ENCODE peak calls at places on chromosomes 1 and 21, in five cellular contexts. One of them, this sample, is unnamed.

GRCh38 chr1:220300442-220301121 is 28.3 kb upstream of the RAB3GAP2 start:
- DNase-seq in A549: peak; percentile 64
- DNase-seq in endothelial cell: peak; percentile 27
- DNase-seq in NCI-H748 treated with DMSO at 0.1 percent for 48 hours: no peak
- DNase-seq in body of pancreas: peak; percentile 23
- DNase-seq in this sample: no peak

GRCh38 chr1:212525479-212526110 is 83.0 kb upstream of the ATF3 start:
- DNase-seq in A549: no peak
- DNase-seq in endothelial cell: no peak
- DNase-seq in NCI-H748 treated with DMSO at 0.1 percent for 48 hours: no peak
- DNase-seq in body of pancreas: no peak
- DNase-seq in this sample: no peak

GRCh38 chr1:230011333-230012092 is 55.5 kb upstream of the GALNT2 start:
- DNase-seq in A549: no peak
- DNase-seq in endothelial cell: no peak
- DNase-seq in NCI-H748 treated with DMSO at 0.1 percent for 48 hours: no peak
- DNase-seq in body of pancreas: no peak
- DNase-seq in this sample: no peak

GRCh38 chr1:93200714-93201113 is 20.2 kb downstream of the CCDC18 start:
- DNase-seq in A549: no peak
- DNase-seq in endothelial cell: no peak
- DNase-seq in NCI-H748 treated with DMSO at 0.1 percent for 48 hours: no peak
- DNase-seq in body of pancreas: no peak
- DNase-seq in this sample: no peak

GRCh38 chr1:187121661-187122060 is 292.9 kb downstream of the PLA2G4A start:
- DNase-seq in A549: no peak
- DNase-seq in endothelial cell: no peak
- DNase-seq in NCI-H748 treated with DMSO at 0.1 percent for 48 hours: no peak
- DNase-seq in body of pancreas: no peak
- DNase-seq in this sample: no peak

GRCh38 chr1:88237026-88237425 is 447.0 kb upstream of the PKN2 start:
- DNase-seq in A549: no peak
- DNase-seq in endothelial cell: no peak
- DNase-seq in NCI-H748 treated with DMSO at 0.1 percent for 48 hours: no peak
- DNase-seq in body of pancreas: no peak
- DNase-seq in this sample: no peak

GRCh38 chr1:181010789-181011188 is 11.9 kb downstream of the STX6 start:
- DNase-seq in A549: no peak
- DNase-seq in endothelial cell: no peak
- DNase-seq in NCI-H748 treated with DMSO at 0.1 percent for 48 hours: no peak
- DNase-seq in body of pancreas: no peak
- DNase-seq in this sample: no peak

GRCh38 chr21:39712976-39713375 is 32.0 kb upstream of the IGSF5 start:
- DNase-seq in A549: peak; percentile 9
- DNase-seq in endothelial cell: no peak
- DNase-seq in NCI-H748 treated with DMSO at 0.1 percent for 48 hours: peak; percentile 6
- DNase-seq in body of pancreas: peak; percentile 20
- DNase-seq in this sample: no peak

GRCh38 chr1:108817811-108818210 is 39.1 kb downstream of the AKNAD1 start:
- DNase-seq in A549: no peak
- DNase-seq in endothelial cell: no peak
- DNase-seq in NCI-H748 treated with DMSO at 0.1 percent for 48 hours: no peak
- DNase-seq in body of pancreas: no peak
- DNase-seq in this sample: no peak

GRCh38 chr1:153478692-153479618 is 18.5 kb upstream of the S100A7 start:
- DNase-seq in A549: no peak
- DNase-seq in endothelial cell: no peak
- DNase-seq in NCI-H748 treated with DMSO at 0.1 percent for 48 hours: no peak
- DNase-seq in body of pancreas: no peak
- DNase-seq in this sample: no peak

GRCh38 chr1:243268284-243268653 is 12.4 kb downstream of the SDCCAG8 start:
- DNase-seq in A549: peak; percentile 58
- DNase-seq in endothelial cell: no peak
- DNase-seq in NCI-H748 treated with DMSO at 0.1 percent for 48 hours: no peak
- DNase-seq in body of pancreas: no peak
- DNase-seq in this sample: no peak

GRCh38 chr1:163834778-163835177 is 513.0 kb downstream of the NUF2 start:
- DNase-seq in A549: no peak
- DNase-seq in endothelial cell: no peak
- DNase-seq in NCI-H748 treated with DMSO at 0.1 percent for 48 hours: no peak
- DNase-seq in body of pancreas: no peak
- DNase-seq in this sample: no peak

GRCh38 chr1:87404306-87404705 is 75.6 kb downstream of the LMO4 start:
- DNase-seq in A549: no peak
- DNase-seq in endothelial cell: no peak
- DNase-seq in NCI-H748 treated with DMSO at 0.1 percent for 48 hours: no peak
- DNase-seq in body of pancreas: no peak
- DNase-seq in this sample: no peak

GRCh38 chr1:47351305-47351704 is 17.7 kb downstream of the CMPK1 start:
- DNase-seq in A549: peak; percentile 17
- DNase-seq in endothelial cell: no peak
- DNase-seq in NCI-H748 treated with DMSO at 0.1 percent for 48 hours: no peak
- DNase-seq in body of pancreas: no peak
- DNase-seq in this sample: no peak

GRCh38 chr21:43034098-43034497 is 41.5 kb downstream of the CBS start:
- DNase-seq in A549: no peak
- DNase-seq in endothelial cell: no peak
- DNase-seq in NCI-H748 treated with DMSO at 0.1 percent for 48 hours: no peak
- DNase-seq in body of pancreas: no peak
- DNase-seq in this sample: no peak

GRCh38 chr1:150696590-150696989 is 364 bp downstream of the GOLPH3L start:
- DNase-seq in A549: peak; percentile 12
- DNase-seq in endothelial cell: no peak
- DNase-seq in NCI-H748 treated with DMSO at 0.1 percent for 48 hours: no peak
- DNase-seq in body of pancreas: no peak
- DNase-seq in this sample: no peak

GRCh38 chr21:42164064-42164789 is 54.7 kb upstream of the ABCG1 start:
- DNase-seq in A549: peak; percentile 24
- DNase-seq in endothelial cell: peak; percentile 59
- DNase-seq in NCI-H748 treated with DMSO at 0.1 percent for 48 hours: peak; percentile 24
- DNase-seq in body of pancreas: peak; percentile 35
- DNase-seq in this sample: no peak

GRCh38 chr1:12617901-12618660 is at the start of gene DHRS3:
- DNase-seq in A549: peak; percentile 89
- DNase-seq in endothelial cell: peak; percentile 74
- DNase-seq in NCI-H748 treated with DMSO at 0.1 percent for 48 hours: peak; percentile 19
- DNase-seq in body of pancreas: peak; percentile 83
- DNase-seq in this sample: no peak

GRCh38 chr21:17523007-17523451 is 10.2 kb downstream of the CXADR start:
- DNase-seq in A549: peak; percentile 22
- DNase-seq in endothelial cell: no peak
- DNase-seq in NCI-H748 treated with DMSO at 0.1 percent for 48 hours: no peak
- DNase-seq in body of pancreas: no peak
- DNase-seq in this sample: no peak

GRCh38 chr1:230801441-230801840 is 54.3 kb downstream of the CAPN9 start:
- DNase-seq in A549: no peak
- DNase-seq in endothelial cell: no peak
- DNase-seq in NCI-H748 treated with DMSO at 0.1 percent for 48 hours: no peak
- DNase-seq in body of pancreas: no peak
- DNase-seq in this sample: no peak

GRCh38 chr21:44951186-44951915 is 11.5 kb downstream of the SLX9 start:
- DNase-seq in A549: no peak
- DNase-seq in endothelial cell: no peak
- DNase-seq in NCI-H748 treated with DMSO at 0.1 percent for 48 hours: no peak
- DNase-seq in body of pancreas: no peak
- DNase-seq in this sample: no peak

GRCh38 chr21:45918011-45918410 is 63.6 kb upstream of the COL6A1 start:
- DNase-seq in A549: no peak
- DNase-seq in endothelial cell: no peak
- DNase-seq in NCI-H748 treated with DMSO at 0.1 percent for 48 hours: no peak
- DNase-seq in body of pancreas: no peak
- DNase-seq in this sample: no peak

GRCh38 chr1:26922201-26922729 is 722 bp downstream of the NUDC start:
- DNase-seq in A549: peak; percentile 29
- DNase-seq in endothelial cell: no peak
- DNase-seq in NCI-H748 treated with DMSO at 0.1 percent for 48 hours: no peak
- DNase-seq in body of pancreas: no peak
- DNase-seq in this sample: no peak

GRCh38 chr1:94237291-94238226 is at the start of gene ARHGAP29:
- DNase-seq in A549: peak; percentile 79
- DNase-seq in endothelial cell: peak; percentile 94
- DNase-seq in NCI-H748 treated with DMSO at 0.1 percent for 48 hours: peak; percentile 30
- DNase-seq in body of pancreas: peak; percentile 89
- DNase-seq in this sample: no peak

GRCh38 chr1:241408170-241408569 is 51.2 kb upstream of the RGS7 start:
- DNase-seq in A549: no peak
- DNase-seq in endothelial cell: no peak
- DNase-seq in NCI-H748 treated with DMSO at 0.1 percent for 48 hours: peak; percentile 21
- DNase-seq in body of pancreas: no peak
- DNase-seq in this sample: no peak

GRCh38 chr1:245645894-245646293 is 491.1 kb downstream of the KIF26B start:
- DNase-seq in A549: no peak
- DNase-seq in endothelial cell: no peak
- DNase-seq in NCI-H748 treated with DMSO at 0.1 percent for 48 hours: no peak
- DNase-seq in body of pancreas: no peak
- DNase-seq in this sample: no peak

GRCh38 chr1:219340796-219341195 is 167.1 kb downstream of the LYPLAL1 start:
- DNase-seq in A549: no peak
- DNase-seq in endothelial cell: no peak
- DNase-seq in NCI-H748 treated with DMSO at 0.1 percent for 48 hours: no peak
- DNase-seq in body of pancreas: no peak
- DNase-seq in this sample: no peak